ENCODE peak calls at places on chromosomes 2 and 18, in five cellular contexts. One of them, this sample, is unnamed.

GRCh38 chr2:70371753-70372152 is 69.9 kb upstream of the FAM136A start:
- DNase-seq in breast epithelium: no peak
- DNase-seq in kidney: no peak
- DNase-seq in IMR-90: peak; percentile 69
- DNase-seq in GM13977: no peak
- DNase-seq in this sample: no peak

GRCh38 chr2:52097076-52097475 is 1065.1 kb upstream of the NRXN1 start:
- DNase-seq in breast epithelium: no peak
- DNase-seq in kidney: no peak
- DNase-seq in GM13977: no peak
- DNase-seq in IMR-90: no peak
- DNase-seq in this sample: no peak

GRCh38 chr2:26724004-26724750 is 31.7 kb downstream of the KCNK3 start:
- DNase-seq in GM13977: no peak
- DNase-seq in kidney: peak; percentile 92
- DNase-seq in breast epithelium: no peak
- DNase-seq in IMR-90: peak; percentile 80
- DNase-seq in this sample: no peak

GRCh38 chr2:201698588-201699226 is at the start of gene MPP4:
- DNase-seq in breast epithelium: no peak
- DNase-seq in GM13977: no peak
- DNase-seq in IMR-90: peak; percentile 46
- DNase-seq in kidney: no peak
- DNase-seq in this sample: no peak

GRCh38 chr18:61606759-61607158 is 273.5 kb downstream of the CDH20 start:
- DNase-seq in GM13977: no peak
- DNase-seq in IMR-90: peak; percentile 93
- DNase-seq in kidney: peak; percentile 90
- DNase-seq in breast epithelium: peak; percentile 65
- DNase-seq in this sample: no peak

GRCh38 chr2:176638167-176639015 is 369.1 kb downstream of the MTX2 start:
- DNase-seq in GM13977: peak; percentile 88
- DNase-seq in breast epithelium: peak; percentile 70
- DNase-seq in IMR-90: peak; percentile 45
- DNase-seq in kidney: peak; percentile 91
- DNase-seq in this sample: peak; percentile 83

GRCh38 chr18:61948842-61949438 is 56.1 kb upstream of the RNF152 start:
- DNase-seq in GM13977: no peak
- DNase-seq in IMR-90: no peak
- DNase-seq in breast epithelium: no peak
- DNase-seq in kidney: no peak
- DNase-seq in this sample: no peak

GRCh38 chr2:224595518-224595917 is 10.4 kb upstream of the CUL3 start:
- DNase-seq in GM13977: no peak
- DNase-seq in IMR-90: no peak
- DNase-seq in kidney: no peak
- DNase-seq in breast epithelium: no peak
- DNase-seq in this sample: no peak

GRCh38 chr18:68439672-68440071 is 275.2 kb downstream of the TMX3 start:
- DNase-seq in kidney: no peak
- DNase-seq in IMR-90: no peak
- DNase-seq in breast epithelium: no peak
- DNase-seq in GM13977: no peak
- DNase-seq in this sample: no peak

GRCh38 chr18:68438536-68438935 is 276.4 kb downstream of the TMX3 start:
- DNase-seq in breast epithelium: no peak
- DNase-seq in kidney: no peak
- DNase-seq in IMR-90: no peak
- DNase-seq in GM13977: no peak
- DNase-seq in this sample: no peak

GRCh38 chr18:68441241-68441640 is 273.7 kb downstream of the TMX3 start:
- DNase-seq in breast epithelium: no peak
- DNase-seq in GM13977: no peak
- DNase-seq in kidney: no peak
- DNase-seq in IMR-90: no peak
- DNase-seq in this sample: no peak

GRCh38 chr18:68438983-68439382 is 275.9 kb downstream of the TMX3 start:
- DNase-seq in GM13977: no peak
- DNase-seq in kidney: no peak
- DNase-seq in IMR-90: peak; percentile 81
- DNase-seq in breast epithelium: no peak
- DNase-seq in this sample: no peak

DNA sequence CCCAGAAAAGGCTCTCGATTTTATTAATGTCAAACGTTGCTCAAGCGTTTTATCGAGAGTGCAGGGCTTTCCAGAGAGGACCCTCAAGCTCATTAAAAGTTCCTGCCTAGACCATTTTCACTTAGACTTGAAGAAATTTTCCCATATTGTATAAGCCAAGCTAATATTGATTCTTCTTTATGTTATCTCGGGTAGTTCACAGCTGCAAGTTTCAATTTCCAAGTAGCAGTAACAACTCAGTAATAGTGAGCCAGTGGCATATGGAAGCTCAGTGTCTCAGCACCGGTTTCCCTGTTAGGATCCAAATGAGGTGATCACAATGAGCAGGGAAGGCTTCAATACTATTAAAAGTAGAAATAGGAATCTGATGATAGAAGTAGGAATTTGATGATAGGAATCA is 274.5 kb downstream of the TMX3 start:
- DNase-seq in breast epithelium: no peak
- DNase-seq in GM13977: no peak
- DNase-seq in IMR-90: no peak
- DNase-seq in kidney: no peak
- DNase-seq in this sample: no peak
- TF ChIP-seq CTCF in breast epithelium: no peak
- TF ChIP-seq CTCF in GM13977: no peak
- TF ChIP-seq CTCF in IMR-90: no peak
- TF ChIP-seq CTCF in kidney: no peak
- TF ChIP-seq CTCF in this sample: no peak

DNA sequence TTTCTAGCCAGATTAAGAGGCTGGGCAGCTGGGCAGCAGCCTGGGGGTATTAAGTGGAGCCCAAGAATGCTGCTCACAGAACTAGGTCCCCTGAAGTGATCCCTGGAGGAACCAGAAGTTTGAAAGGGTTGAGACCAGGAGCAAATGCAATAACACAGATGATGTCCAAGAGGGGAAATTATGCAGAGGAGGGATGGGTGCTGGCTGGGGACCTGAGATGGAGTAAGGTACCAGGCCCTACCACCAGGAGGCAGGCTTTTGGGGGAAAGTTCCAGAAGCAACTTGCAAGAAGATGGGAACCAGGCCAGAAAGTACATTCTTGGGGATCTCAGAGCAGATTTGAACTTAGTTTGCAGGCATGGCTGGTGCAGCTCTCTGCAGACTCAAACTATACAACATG is 175.1 kb downstream of the NCK2 start:
- DNase-seq in GM13977: no peak
- DNase-seq in breast epithelium: no peak
- DNase-seq in kidney: no peak
- DNase-seq in IMR-90: peak; percentile 62
- DNase-seq in this sample: no peak
- TF ChIP-seq CTCF in GM13977: peak; percentile 30
- TF ChIP-seq CTCF in breast epithelium: no peak
- TF ChIP-seq CTCF in kidney: no peak
- TF ChIP-seq CTCF in IMR-90: peak; percentile 40
- TF ChIP-seq CTCF in this sample: peak; percentile 9

GRCh38 chr18:57585421-57585820 is 1.1 kb downstream of the FECH start:
- DNase-seq in kidney: no peak
- DNase-seq in breast epithelium: no peak
- DNase-seq in GM13977: no peak
- DNase-seq in IMR-90: peak; percentile 40
- DNase-seq in this sample: no peak

GRCh38 chr18:57589162-57589561 is 2.7 kb upstream of the FECH start:
- DNase-seq in GM13977: no peak
- DNase-seq in breast epithelium: no peak
- DNase-seq in kidney: no peak
- DNase-seq in IMR-90: no peak
- DNase-seq in this sample: no peak

GRCh38 chr18:57587262-57587661 is 760 bp upstream of the FECH start:
- DNase-seq in GM13977: no peak
- DNase-seq in kidney: no peak
- DNase-seq in breast epithelium: no peak
- DNase-seq in IMR-90: no peak
- DNase-seq in this sample: no peak

GRCh38 chr18:57585846-57586242 is 658 bp downstream of the FECH start:
- DNase-seq in kidney: no peak
- DNase-seq in GM13977: no peak
- DNase-seq in IMR-90: no peak
- DNase-seq in breast epithelium: no peak
- DNase-seq in this sample: no peak

DNA sequence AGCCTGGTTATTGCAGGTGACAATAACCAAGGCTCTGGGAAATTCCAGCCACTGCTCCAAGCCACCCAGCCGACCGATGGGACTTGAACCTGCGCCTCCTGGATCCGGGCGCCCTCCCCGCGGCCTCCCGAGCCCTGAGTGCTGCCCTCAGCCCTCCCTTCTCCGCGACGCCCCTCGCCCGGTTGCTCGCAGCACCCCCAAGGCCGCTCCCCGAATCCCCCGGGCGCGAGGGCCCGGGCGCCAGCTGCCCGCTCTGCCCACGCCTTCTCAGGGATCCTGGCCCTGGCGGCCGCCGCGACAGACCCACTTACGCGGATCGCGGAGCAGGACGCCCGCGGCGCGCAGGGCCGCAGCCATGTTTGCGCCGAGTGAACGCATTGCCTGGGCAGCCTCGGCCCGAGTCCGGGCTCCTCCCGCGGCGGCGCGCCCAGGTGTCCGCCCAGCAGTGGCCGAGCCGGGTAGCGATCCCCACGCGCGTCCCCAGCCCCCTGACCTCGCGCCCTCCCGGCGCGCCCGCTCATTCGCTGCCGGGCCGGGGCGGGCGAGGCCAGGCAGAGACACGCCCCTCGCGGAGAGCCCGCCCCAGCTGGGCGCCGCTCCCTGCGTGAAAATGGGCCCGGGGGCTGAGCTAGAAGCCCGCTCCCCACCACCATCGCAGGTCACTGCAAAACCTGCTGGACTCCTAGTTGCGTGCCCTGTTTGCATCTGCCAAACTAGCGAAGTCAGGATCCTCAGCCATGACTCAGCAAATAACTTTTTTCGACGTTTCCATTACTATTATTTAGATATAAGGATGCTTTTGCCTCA is at the start of gene FECH:
- DNase-seq in breast epithelium: peak; percentile 74
- DNase-seq in GM13977: peak; percentile 89
- DNase-seq in kidney: peak; percentile 93
- DNase-seq in IMR-90: peak; percentile 71
- DNase-seq in this sample: peak; percentile 90
- TF ChIP-seq CTCF in breast epithelium: peak; percentile 28
- TF ChIP-seq CTCF in GM13977: no peak
- TF ChIP-seq CTCF in kidney: no peak
- TF ChIP-seq CTCF in IMR-90: peak; percentile 4
- TF ChIP-seq CTCF in this sample: no peak

GRCh38 chr2:120398961-120399888 is 53.3 kb downstream of the INHBB start:
- DNase-seq in GM13977: no peak
- DNase-seq in IMR-90: no peak
- DNase-seq in breast epithelium: peak; percentile 90
- DNase-seq in kidney: peak; percentile 64
- DNase-seq in this sample: no peak
- TF ChIP-seq CTCF in GM13977: no peak
- TF ChIP-seq CTCF in IMR-90: no peak
- TF ChIP-seq CTCF in breast epithelium: no peak
- TF ChIP-seq CTCF in kidney: no peak
- TF ChIP-seq CTCF in this sample: no peak

GRCh38 chr2:138723588-138723987 is 56.6 kb downstream of the NXPH2 start:
- DNase-seq in GM13977: no peak
- DNase-seq in kidney: no peak
- DNase-seq in IMR-90: no peak
- DNase-seq in breast epithelium: no peak
- DNase-seq in this sample: no peak

GRCh38 chr2:138724296-138724695 is 55.9 kb downstream of the NXPH2 start:
- DNase-seq in kidney: no peak
- DNase-seq in IMR-90: no peak
- DNase-seq in GM13977: no peak
- DNase-seq in breast epithelium: no peak
- DNase-seq in this sample: no peak

GRCh38 chr2:138724765-138725459 is 55.3 kb downstream of the NXPH2 start:
- DNase-seq in kidney: no peak
- DNase-seq in GM13977: no peak
- DNase-seq in IMR-90: no peak
- DNase-seq in breast epithelium: no peak
- DNase-seq in this sample: no peak

GRCh38 chr2:138727956-138728355 is 52.2 kb downstream of the NXPH2 start:
- DNase-seq in IMR-90: no peak
- DNase-seq in breast epithelium: no peak
- DNase-seq in GM13977: no peak
- DNase-seq in kidney: no peak
- DNase-seq in this sample: no peak

GRCh38 chr2:138726681-138727080 is 53.5 kb downstream of the NXPH2 start:
- DNase-seq in breast epithelium: no peak
- DNase-seq in GM13977: no peak
- DNase-seq in IMR-90: no peak
- DNase-seq in kidney: no peak
- DNase-seq in this sample: no peak
- TF ChIP-seq CTCF in breast epithelium: no peak
- TF ChIP-seq CTCF in GM13977: no peak
- TF ChIP-seq CTCF in IMR-90: no peak
- TF ChIP-seq CTCF in kidney: no peak
- TF ChIP-seq CTCF in this sample: no peak

GRCh38 chr18:49899647-49900330 is 86.5 kb upstream of the ACAA2 start:
- DNase-seq in IMR-90: no peak
- DNase-seq in breast epithelium: no peak
- DNase-seq in kidney: no peak
- DNase-seq in GM13977: no peak
- DNase-seq in this sample: no peak
- TF ChIP-seq CTCF in IMR-90: no peak
- TF ChIP-seq CTCF in breast epithelium: no peak
- TF ChIP-seq CTCF in kidney: no peak
- TF ChIP-seq CTCF in GM13977: no peak
- TF ChIP-seq CTCF in this sample: no peak

GRCh38 chr2:216635171-216635570 is 2.0 kb downstream of the IGFBP2 start:
- DNase-seq in GM13977: peak; percentile 48
- DNase-seq in IMR-90: no peak
- DNase-seq in breast epithelium: no peak
- DNase-seq in kidney: no peak
- DNase-seq in this sample: no peak
- TF ChIP-seq CTCF in GM13977: no peak
- TF ChIP-seq CTCF in IMR-90: no peak
- TF ChIP-seq CTCF in breast epithelium: no peak
- TF ChIP-seq CTCF in kidney: no peak
- TF ChIP-seq CTCF in this sample: no peak

GRCh38 chr2:169676357-169676756 is 17.8 kb downstream of the CFAP210 start:
- DNase-seq in breast epithelium: no peak
- DNase-seq in IMR-90: no peak
- DNase-seq in kidney: no peak
- DNase-seq in GM13977: no peak
- DNase-seq in this sample: no peak
- TF ChIP-seq CTCF in breast epithelium: no peak
- TF ChIP-seq CTCF in IMR-90: no peak
- TF ChIP-seq CTCF in kidney: no peak
- TF ChIP-seq CTCF in GM13977: peak; percentile 36
- TF ChIP-seq CTCF in this sample: no peak

GRCh38 chr2:222916229-222917197 is 55.7 kb downstream of the ACSL3 start:
- DNase-seq in GM13977: no peak
- DNase-seq in breast epithelium: no peak
- DNase-seq in IMR-90: no peak
- DNase-seq in kidney: no peak
- DNase-seq in this sample: no peak
- TF ChIP-seq CTCF in GM13977: peak; percentile 13
- TF ChIP-seq CTCF in breast epithelium: no peak
- TF ChIP-seq CTCF in IMR-90: no peak
- TF ChIP-seq CTCF in kidney: no peak
- TF ChIP-seq CTCF in this sample: no peak